ENCODE peak calls at places on chromosome 12, in seven cellular contexts. Z, Y, R, A, T, L and F are unnamed samples.

GRCh38 chr12:26939192-26939832 is 1.0 kb downstream of the FGFR1OP2 start:
- DNase-seq in Z (no peak), Y (no peak), R (no peak), A (peak), T (no peak), L (no peak), F (no peak)

GRCh38 chr12:2959194-2959507 is at the start of gene TEAD4:
- DNase-seq in Z (peak), Y (peak), R (peak), A (peak), T (peak), L (peak), F (peak)

GRCh38 chr12:65533177-65533883 is 254.8 kb downstream of the MSRB3 start:
- DNase-seq in Z (no peak), Y (peak), R (no peak), A (peak), T (no peak), L (no peak), F (no peak)

GRCh38 chr12:48977290-48978281 is 536 bp upstream of the WNT1 start:
- DNase-seq in Z (peak), Y (no peak), R (peak), A (peak), T (no peak), L (peak), F (no peak)

GRCh38 chr12:28121899-28122655 is 68.2 kb upstream of the CCDC91 start:
- DNase-seq in Z (no peak), Y (no peak), R (no peak), A (no peak), T (no peak), L (no peak), F (no peak)

GRCh38 chr12:27711312-27711682 is 665 bp downstream of the MRPS35 start:
- DNase-seq in Z (peak), Y (no peak), R (no peak), A (peak), T (no peak), L (no peak), F (no peak)

GRCh38 chr12:3161861-3162260 is 84.7 kb downstream of the TSPAN9 start:
- DNase-seq in Z (no peak), Y (no peak), R (no peak), A (no peak), T (no peak), L (no peak), F (no peak)

GRCh38 chr12:49527361-49528130 is 11.3 kb upstream of the KCNH3 start:
- DNase-seq in Z (no peak), Y (no peak), R (peak), A (no peak), T (no peak), L (peak), F (no peak)

GRCh38 chr12:14691560-14691959 is 4.8 kb downstream of the GUCY2C start:
- DNase-seq in Z (no peak), Y (no peak), R (peak), A (no peak), T (no peak), L (peak), F (no peak)

GRCh38 chr12:86683568-86683991 is 427.4 kb upstream of the MGAT4C start:
- DNase-seq in Z (no peak), Y (peak), R (no peak), A (peak), T (peak), L (no peak), F (peak)

GRCh38 chr12:58309806-58310205 is 368.4 kb downstream of the ATP23 start:
- DNase-seq in Z (no peak), Y (no peak), R (no peak), A (peak), T (no peak), L (peak), F (no peak)

GRCh38 chr12:34604227-34604626 is 581.9 kb downstream of the ALG10 start:
- DNase-seq in Z (no peak), Y (no peak), R (no peak), A (no peak), T (no peak), L (no peak), F (no peak)
- H3K4me3 ChIP-seq in Z (no peak), Y (no peak), R (no peak), A (no peak), T (no peak), L (no peak), F (no peak)

GRCh38 chr12:101267111-101267510 is 12.8 kb upstream of the UTP20 start:
- DNase-seq in Z (no peak), Y (no peak), R (no peak), A (no peak), T (no peak), L (no peak), F (no peak)
- H3K4me3 ChIP-seq in Z (no peak), Y (no peak), R (no peak), A (no peak), T (no peak), L (no peak), F (no peak)

GRCh38 chr12:93373847-93374723 is 3.6 kb upstream of the NUDT4 start:
- DNase-seq in Z (no peak), Y (no peak), R (no peak), A (no peak), T (no peak), L (no peak), F (no peak)
- H3K4me3 ChIP-seq in Z (no peak), Y (no peak), R (no peak), A (no peak), T (no peak), L (no peak), F (no peak)

DNA sequence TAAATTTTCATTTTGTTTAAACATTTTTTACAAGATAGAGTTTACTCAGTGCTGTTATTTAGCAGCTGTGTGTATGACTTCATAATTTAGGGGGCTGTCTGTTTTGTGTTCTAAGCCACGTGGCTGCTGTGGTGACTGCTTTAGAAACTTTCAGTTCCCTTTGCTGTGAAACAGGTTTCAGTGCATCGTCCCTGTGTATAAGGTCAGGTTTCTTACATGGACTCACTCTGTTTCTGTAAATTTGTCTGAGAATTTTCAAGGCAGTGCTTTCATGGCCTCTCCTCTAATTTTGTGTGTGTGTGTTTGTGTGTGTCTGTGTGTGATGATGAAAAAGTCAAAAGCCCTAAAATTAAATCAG is 32.4 kb downstream of the BICD1 start:
- DNase-seq in Z (no peak), Y (peak), R (no peak), A (peak), T (peak), L (no peak), F (no peak)
- H3K4me3 ChIP-seq in Z (no peak), Y (peak), R (peak), A (peak), T (no peak), L (no peak), F (peak)

GRCh38 chr12:13537623-13538022 is 341.1 kb downstream of the EMP1 start:
- DNase-seq in Z (no peak), Y (no peak), R (no peak), A (no peak), T (no peak), L (no peak), F (no peak)

GRCh38 chr12:13536219-13536910 is 339.8 kb downstream of the EMP1 start:
- DNase-seq in Z (no peak), Y (no peak), R (no peak), A (no peak), T (no peak), L (no peak), F (no peak)

GRCh38 chr12:13534242-13534641 is 337.7 kb downstream of the EMP1 start:
- DNase-seq in Z (no peak), Y (no peak), R (no peak), A (no peak), T (no peak), L (no peak), F (no peak)

GRCh38 chr12:13538136-13538535 is 341.6 kb downstream of the EMP1 start:
- DNase-seq in Z (no peak), Y (no peak), R (no peak), A (no peak), T (no peak), L (no peak), F (no peak)

DNA sequence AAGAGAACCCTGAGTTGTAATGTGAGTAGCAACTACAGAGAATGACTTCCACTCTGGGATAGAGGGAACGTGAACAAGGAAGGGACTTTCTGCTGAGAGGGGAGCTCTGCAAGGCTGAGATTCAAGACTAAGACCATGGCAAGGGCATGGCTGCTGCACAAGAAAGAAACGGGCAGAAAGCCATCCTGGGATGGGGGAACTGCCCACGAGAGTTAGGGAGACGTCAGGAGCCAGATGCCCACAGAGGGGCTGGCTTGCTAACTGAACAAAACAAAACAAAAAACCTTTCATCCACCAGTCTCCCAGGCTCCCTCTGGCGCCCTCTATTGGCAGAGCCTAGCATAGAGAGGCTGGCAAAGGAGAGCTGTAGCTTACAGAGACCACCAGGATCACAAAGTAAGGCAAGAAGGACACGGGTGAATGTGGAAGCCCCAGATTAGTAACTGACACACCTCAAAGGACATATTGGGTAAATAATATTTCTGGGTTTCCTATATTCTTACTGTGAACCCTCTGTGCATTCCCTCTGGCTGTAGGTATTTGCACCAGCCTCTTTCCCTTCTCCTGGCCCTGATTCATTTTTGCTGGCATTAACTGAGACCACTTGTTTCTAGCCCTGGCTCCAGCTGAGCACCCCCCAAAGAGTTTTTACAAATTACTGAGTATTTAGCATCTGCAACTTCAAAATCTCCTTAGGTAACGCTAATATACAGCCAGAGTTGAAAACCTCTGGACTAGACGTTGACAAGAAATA is 338.3 kb downstream of the EMP1 start:
- DNase-seq in Z (peak), Y (peak), R (peak), A (peak), T (peak), L (peak), F (peak)
- H3K4me3 ChIP-seq in Z (no peak), Y (peak), R (peak), A (no peak), T (peak), L (no peak), F (peak)

GRCh38 chr12:23952071-23952470 is 2.6 kb upstream of the SOX5 start:
- DNase-seq in Z (no peak), Y (no peak), R (no peak), A (no peak), T (no peak), L (no peak), F (no peak)

GRCh38 chr12:23954332-23954731 is 4.9 kb upstream of the SOX5 start:
- DNase-seq in Z (no peak), Y (peak), R (no peak), A (peak), T (no peak), L (no peak), F (no peak)

GRCh38 chr12:23950011-23950774 is 723 bp upstream of the SOX5 start:
- DNase-seq in Z (no peak), Y (peak), R (no peak), A (peak), T (no peak), L (peak), F (no peak)

GRCh38 chr12:23949212-23950010 is at the start of gene SOX5:
- DNase-seq in Z (peak), Y (peak), R (peak), A (peak), T (no peak), L (peak), F (peak)

DNA sequence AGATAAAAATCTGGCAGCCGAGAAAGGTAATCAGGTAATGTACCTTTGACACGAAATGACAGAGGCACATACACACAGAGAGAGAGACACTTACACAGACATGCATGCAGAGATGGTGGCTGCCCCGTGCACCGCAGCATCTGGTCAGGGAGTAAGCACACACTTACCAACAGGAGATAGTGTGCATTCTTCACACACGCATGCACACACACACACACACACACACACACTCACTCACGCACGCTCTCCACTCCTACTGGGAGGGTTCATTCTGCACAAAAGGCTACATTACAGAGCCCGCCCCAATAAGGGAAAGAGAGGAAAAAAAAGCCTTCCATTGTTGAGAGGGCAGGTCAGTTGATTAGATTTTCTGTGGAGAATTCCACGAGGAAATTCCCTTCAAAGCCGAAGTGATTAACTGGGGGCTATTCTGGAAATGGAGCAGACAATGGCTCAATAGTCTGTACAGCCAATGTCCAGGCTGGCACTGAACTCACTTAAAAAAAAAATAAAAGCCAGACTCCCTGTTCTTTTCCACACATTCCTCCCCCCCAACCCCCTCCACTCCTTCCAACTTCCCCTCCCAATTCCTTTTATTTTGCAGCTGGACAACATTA is 1.4 kb upstream of the SOX5 start:
- DNase-seq in Z (no peak), Y (peak), R (no peak), A (peak), T (no peak), L (peak), F (no peak)
- H3K4me3 ChIP-seq in Z (no peak), Y (peak), R (peak), A (peak), T (peak), L (no peak), F (peak)

DNA sequence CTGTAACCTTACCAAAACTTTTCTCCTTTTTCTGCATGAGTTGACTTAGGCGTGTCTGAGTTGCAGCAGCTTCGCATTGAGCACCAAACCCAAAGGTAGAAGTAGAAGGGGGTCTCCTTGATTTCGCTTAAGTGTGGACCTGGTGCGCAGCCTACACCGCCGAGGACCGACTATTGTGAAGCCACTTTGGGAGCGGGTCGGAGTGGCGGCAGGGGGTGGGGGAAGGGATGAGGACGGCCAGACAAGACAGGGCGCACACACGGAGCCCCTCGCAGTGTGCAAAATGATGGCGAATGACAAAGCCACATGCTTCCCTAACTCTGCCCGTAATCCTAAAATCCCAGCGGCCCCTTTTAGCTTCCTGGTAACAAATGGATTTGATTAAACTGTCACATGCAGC is 1.1 kb downstream of the LMO3 start:
- DNase-seq in Z (no peak), Y (no peak), R (no peak), A (no peak), T (no peak), L (peak), F (no peak)
- H3K4me3 ChIP-seq in Z (no peak), Y (peak), R (peak), A (no peak), T (no peak), L (peak), F (peak)

GRCh38 chr12:6540181-6540877 is 6.0 kb downstream of the GAPDH start:
- DNase-seq in Z (peak), Y (peak), R (peak), A (peak), T (peak), L (peak), F (peak)
- H3K4me3 ChIP-seq in Z (peak), Y (peak), R (peak), A (peak), T (peak), L (no peak), F (peak)

GRCh38 chr12:52233462-52234141 is 559 bp downstream of the KRT7 start:
- DNase-seq in Z (peak), Y (no peak), R (no peak), A (no peak), T (no peak), L (peak), F (no peak)
- H3K4me3 ChIP-seq in Z (peak), Y (no peak), R (peak), A (peak), T (peak), L (peak), F (no peak)